ENCODE peak calls at places on chromosomes 5 and 9, in eight cellular contexts. H, I, G, F, D, Z, P and L are unnamed samples. For H3K4me1, the result is how much of the 10 kb centered on the place peaks cover.

GRCh38 chr9:38634315-38634714 is 13.9 kb upstream of the ANKRD18A start:
- DNase-seq in H (no peak), Z (no peak), D (no peak), G (no peak), I (no peak), F (no peak), P (no peak), L (no peak)

GRCh38 chr9:134321571-134321930 is 4.7 kb upstream of the RXRA start:
- DNase-seq in Z (no peak), D (no peak), H (no peak), G (no peak), I (no peak), P (no peak), F (peak), L (no peak)

GRCh38 chr5:166341708-166342329 is 1949.6 kb upstream of the WWC1 start:
- DNase-seq in Z (no peak), P (no peak), I (no peak), F (no peak), D (no peak), G (no peak), H (no peak), L (no peak)

GRCh38 chr5:80962630-80963520 is 2.7 kb downstream of the RASGRF2 start:
- DNase-seq in H (no peak), D (no peak), G (no peak), F (no peak), P (no peak), Z (no peak), I (no peak), L (no peak)

GRCh38 chr5:53130206-53130605 is 20.6 kb upstream of the MOCS2 start:
- DNase-seq in Z (no peak), D (no peak), G (no peak), I (no peak), F (no peak), H (no peak), P (no peak), L (no peak)

GRCh38 chr5:1216211-1216917 is 8.8 kb upstream of the SLC6A18 start:
- DNase-seq in P (no peak), F (no peak), D (no peak), I (no peak), Z (no peak), H (no peak), G (no peak), L (no peak)

GRCh38 chr9:124708633-124709032 is 62.5 kb downstream of the NR6A1 start:
- DNase-seq in H (no peak), D (peak), F (no peak), Z (no peak), G (no peak), P (no peak), I (peak), L (no peak)

GRCh38 chr5:169850407-169850806 is 129.9 kb downstream of the INSYN2B start:
- DNase-seq in G (no peak), F (no peak), P (no peak), I (no peak), H (no peak), D (no peak), Z (no peak), L (no peak)

GRCh38 chr9:136047775-136048559 is 47.1 kb downstream of the NACC2 start:
- DNase-seq in G (no peak), H (no peak), F (no peak), D (no peak), P (peak), I (no peak), Z (no peak), L (no peak)

GRCh38 chr5:75510417-75510835 is 1.0 kb downstream of the CERT1 start:
- DNase-seq in I (peak), D (no peak), G (no peak), P (no peak), H (peak), F (no peak), Z (no peak), L (no peak)

GRCh38 chr9:15416880-15417279 is 5.8 kb upstream of the SNAPC3 start:
- DNase-seq in F (no peak), G (no peak), H (peak), I (peak), D (peak), P (peak), Z (no peak), L (peak)

GRCh38 chr5:64165500-64166200 is at the start of gene RNF180:
- DNase-seq in G (peak), F (peak), P (peak), I (peak), Z (peak), D (peak), H (peak), L (peak)

GRCh38 chr5:135069895-135070657 is 36.0 kb upstream of the PITX1 start:
- DNase-seq in I (no peak), P (no peak), F (no peak), H (no peak), D (no peak), Z (no peak), G (peak), L (no peak)

GRCh38 chr5:135075621-135076585 is 41.9 kb upstream of the PITX1 start:
- DNase-seq in Z (no peak), H (no peak), D (no peak), I (no peak), P (no peak), G (peak), F (no peak), L (no peak)

GRCh38 chr5:135073771-135074345 is 39.8 kb upstream of the PITX1 start:
- DNase-seq in G (peak), F (no peak), D (no peak), P (no peak), Z (no peak), I (no peak), H (no peak), L (no peak)

GRCh38 chr5:135071311-135071710 is 37.3 kb upstream of the PITX1 start:
- DNase-seq in I (no peak), G (peak), F (no peak), H (no peak), Z (no peak), P (no peak), D (no peak), L (no peak)

GRCh38 chr5:135072357-135073247 is 38.6 kb upstream of the PITX1 start:
- DNase-seq in Z (peak), F (no peak), G (peak), P (peak), D (no peak), H (no peak), I (no peak), L (no peak)
- H3K27ac ChIP-seq in Z (peak), F (no peak), G (no peak), P (no peak), D (no peak), H (no peak), I (no peak), L (no peak)

DNA sequence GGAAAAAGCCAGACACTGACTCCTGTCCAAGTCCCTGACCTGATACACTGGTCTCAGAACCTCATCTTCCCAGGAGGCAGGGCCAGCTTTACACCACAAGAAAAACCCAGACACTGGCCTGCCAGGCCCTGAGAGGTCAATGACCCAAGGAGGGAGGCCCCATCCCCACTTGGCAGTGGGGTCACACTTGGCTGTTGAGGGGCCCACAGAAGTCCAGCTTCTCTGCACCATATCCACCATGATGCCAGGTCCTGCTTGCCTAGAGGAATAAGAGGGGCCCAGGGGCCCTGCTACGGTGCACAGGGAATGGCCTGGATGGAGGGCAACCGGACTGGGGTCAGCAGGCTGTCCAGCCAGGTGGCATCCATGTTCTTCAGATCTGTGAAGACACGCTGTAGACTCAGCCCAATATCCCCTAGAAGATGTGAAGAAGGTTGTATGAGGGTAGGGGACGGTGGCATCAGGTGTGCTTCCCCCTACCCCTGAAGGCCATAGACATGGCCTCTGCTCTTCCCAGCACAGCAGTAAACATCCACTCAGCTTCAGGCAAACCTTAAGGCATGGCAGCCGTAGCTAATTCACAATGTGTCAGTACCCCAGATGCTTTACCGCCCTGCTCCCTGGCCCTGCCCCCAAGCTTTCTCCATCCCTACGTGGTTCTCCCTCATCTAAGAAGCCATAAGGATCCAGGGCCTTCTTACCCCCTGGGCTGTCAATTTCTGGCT is 6.8 kb downstream of the IRF1 start:
- DNase-seq in I (no peak), H (no peak), Z (no peak), D (no peak), G (peak), F (no peak), P (peak), L (no peak)
- H3K4me1 ChIP-seq in I (under half), H (under half), Z (half or more), D (under half), G (under half), F (under half), P (under half), L (under half)

DNA sequence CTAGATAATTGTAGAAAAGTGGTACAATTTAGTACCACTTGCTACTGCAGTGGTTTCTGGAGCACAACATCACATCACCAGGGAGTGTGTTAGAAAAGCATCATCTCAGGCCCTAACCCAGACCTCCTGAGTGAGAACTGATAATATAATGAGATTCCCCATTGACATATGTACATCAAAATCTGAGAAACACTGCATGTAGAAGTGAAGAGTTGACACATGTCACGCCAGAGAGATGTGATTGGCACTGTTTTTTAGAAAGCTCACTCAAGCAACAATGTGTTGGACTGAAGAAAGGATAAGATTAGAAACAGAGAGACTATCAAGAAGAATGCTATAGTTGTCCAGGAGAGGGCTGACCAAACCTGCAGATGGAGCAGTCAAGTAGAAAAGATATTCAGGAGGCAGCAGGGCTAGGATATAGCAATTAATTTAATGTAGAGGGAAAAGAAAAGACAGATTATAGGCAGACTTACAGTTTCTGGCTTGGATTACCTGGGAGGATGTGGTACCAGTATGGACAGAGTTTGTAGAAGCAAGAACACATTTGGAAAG is 324.4 kb upstream of the ADAMTSL1 start:
- DNase-seq in Z (no peak), F (no peak), G (no peak), D (no peak), I (peak), P (no peak), H (no peak), L (no peak)
- H3K27ac ChIP-seq in Z (no peak), F (no peak), G (no peak), D (no peak), I (no peak), P (no peak), H (no peak), L (no peak)

GRCh38 chr9:70261131-70261870 is 2.5 kb downstream of the SMC5 start:
- DNase-seq in Z (no peak), F (no peak), H (no peak), D (no peak), G (no peak), P (no peak), I (peak), L (no peak)

GRCh38 chr9:70263421-70263820 is 4.6 kb downstream of the SMC5 start:
- DNase-seq in P (no peak), Z (no peak), G (no peak), H (no peak), F (no peak), I (peak), D (no peak), L (no peak)

GRCh38 chr9:70262384-70262783 is 3.6 kb downstream of the SMC5 start:
- DNase-seq in D (no peak), H (no peak), P (no peak), I (no peak), Z (no peak), F (no peak), G (no peak), L (no peak)

GRCh38 chr9:70260606-70261005 is 1.8 kb downstream of the SMC5 start:
- DNase-seq in G (no peak), Z (no peak), H (no peak), F (no peak), D (no peak), P (no peak), I (no peak), L (no peak)

GRCh38 chr9:70262948-70263347 is 4.2 kb downstream of the SMC5 start:
- DNase-seq in H (no peak), Z (no peak), D (no peak), G (no peak), I (peak), P (no peak), F (no peak), L (no peak)
- H3K4me1 ChIP-seq in H (under half), Z (under half), D (under half), G (under half), I (under half), P (under half), F (under half), L (under half)

GRCh38 chr5:55691265-55692105 is 20.6 kb downstream of the SLC38A9 start:
- DNase-seq in F (no peak), H (no peak), Z (peak), I (peak), P (no peak), D (peak), G (no peak), L (no peak)
- H3K27ac ChIP-seq in F (no peak), H (no peak), Z (no peak), I (no peak), P (no peak), D (no peak), G (no peak), L (peak)

GRCh38 chr9:71895955-71896354 is 15.0 kb downstream of the ABHD17B start:
- DNase-seq in F (no peak), P (no peak), Z (no peak), D (no peak), G (no peak), I (no peak), H (no peak), L (no peak)

GRCh38 chr9:71896762-71897161 is 14.2 kb downstream of the ABHD17B start:
- DNase-seq in I (no peak), H (no peak), Z (no peak), F (no peak), D (no peak), G (no peak), P (no peak), L (no peak)

GRCh38 chr9:71901695-71902094 is 9.3 kb downstream of the ABHD17B start:
- DNase-seq in I (no peak), H (no peak), Z (no peak), F (no peak), P (no peak), D (no peak), G (no peak), L (no peak)

GRCh38 chr9:71895122-71895521 is 15.9 kb downstream of the ABHD17B start:
- DNase-seq in G (no peak), D (no peak), P (no peak), I (no peak), F (no peak), H (no peak), Z (no peak), L (no peak)

DNA sequence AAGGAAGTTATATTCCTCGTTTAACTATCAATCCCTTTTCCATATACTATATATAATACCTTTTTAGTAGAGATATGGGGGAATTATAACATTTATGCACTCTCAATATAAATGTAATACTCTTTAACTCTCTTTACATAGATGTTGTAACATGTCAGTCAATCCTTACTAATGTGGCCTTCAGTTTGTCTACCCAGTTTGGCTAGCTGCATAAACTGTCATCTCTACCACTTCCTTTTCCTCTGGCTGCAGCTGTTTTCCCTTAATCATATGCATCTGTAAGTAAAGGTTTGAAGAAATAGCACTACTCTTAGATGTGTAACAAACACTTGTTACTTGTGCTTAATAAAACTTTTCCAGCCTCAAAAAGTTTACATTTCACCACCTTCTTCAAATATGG is 13.4 kb downstream of the ABHD17B start:
- DNase-seq in H (no peak), D (no peak), I (no peak), F (no peak), G (no peak), P (no peak), Z (peak), L (no peak)
- H3K4me1 ChIP-seq in H (under half), D (under half), I (under half), F (under half), G (under half), P (under half), Z (half or more), L (under half)

GRCh38 chr5:83022334-83022733 is 54.9 kb downstream of the TMEM167A start:
- DNase-seq in D (no peak), F (no peak), G (no peak), Z (no peak), P (no peak), I (no peak), H (no peak), L (no peak)
- H3K27ac ChIP-seq in D (no peak), F (no peak), G (no peak), Z (no peak), P (no peak), I (no peak), H (no peak), L (no peak)